ENCODE peak calls at places on chromosomes 11 and 22, in five cellular contexts. Q is K562, P is HepG2, O is SK-N-SH, N is GM12878. C is an unnamed sample. For H3K9me3, the result is how much of the 10 kb centered on the place peaks cover.

GRCh38 chr11:61345170-61345610 is 12.2 kb downstream of the TKFC start:
- DNase-seq in N (no peak), O (peak), Q (no peak), P (no peak), C (no peak)

GRCh38 chr22:44351685-44352377 is 39.1 kb upstream of the SHISAL1 start:
- DNase-seq in P (no peak), O (peak), Q (no peak), N (no peak), C (no peak)

GRCh38 chr11:2890466-2891241 is 5.1 kb upstream of the CDKN1C start:
- DNase-seq in N (no peak), P (no peak), O (no peak), Q (peak), C (no peak)

GRCh38 chr11:12841946-12842630 is 167.0 kb upstream of the RASSF10 start:
- DNase-seq in Q (peak), O (peak), P (no peak), N (no peak), C (no peak)

GRCh38 chr22:19703869-19704268 is 10.4 kb upstream of the SEPTIN5 start:
- DNase-seq in N (no peak), P (no peak), O (no peak), Q (peak), C (no peak)

GRCh38 chr11:12677131-12677530 is 2.9 kb downstream of the TEAD1 start:
- DNase-seq in O (peak), P (no peak), N (no peak), Q (no peak), C (no peak)

GRCh38 chr11:22792497-22792896 is 37.1 kb downstream of the SVIP start:
- DNase-seq in O (no peak), N (no peak), P (peak), Q (peak), C (peak)

GRCh38 chr11:68961245-68961644 is 19.5 kb downstream of the MRGPRD start:
- DNase-seq in P (no peak), Q (no peak), N (no peak), O (peak), C (no peak)

GRCh38 chr22:40401532-40401931 is 31.1 kb downstream of the SGSM3 start:
- DNase-seq in Q (no peak), P (no peak), N (no peak), O (no peak), C (no peak)

GRCh38 chr22:35215993-35216392 is 41.3 kb upstream of the HMGXB4 start:
- DNase-seq in O (no peak), N (no peak), P (no peak), Q (peak), C (no peak)

GRCh38 chr11:72573380-72573949 is 100.8 kb downstream of the PDE2A start:
- DNase-seq in Q (peak), O (peak), N (no peak), P (peak), C (peak)

GRCh38 chr22:43144949-43145348 is 1.8 kb upstream of the MCAT start:
- DNase-seq in N (no peak), P (no peak), Q (no peak), O (no peak), C (no peak)

GRCh38 chr11:43555811-43556210 is 124.7 kb upstream of the HSD17B12 start:
- DNase-seq in Q (no peak), O (no peak), N (no peak), P (no peak), C (no peak)

GRCh38 chr22:17867160-17867785 is 93.0 kb upstream of the BID start:
- DNase-seq in O (peak), P (no peak), N (no peak), Q (peak), C (no peak)

GRCh38 chr11:62540804-62541671 is 5.6 kb downstream of the AHNAK start:
- DNase-seq in P (no peak), O (no peak), Q (no peak), N (peak), C (no peak)

GRCh38 chr11:46380340-46381045 is 976 bp upstream of the MDK start:
- DNase-seq in P (peak), N (no peak), O (peak), Q (peak), C (no peak)

GRCh38 chr11:42572231-42572610 is 739.6 kb upstream of the API5 start:
- DNase-seq in N (no peak), P (no peak), Q (no peak), O (no peak), C (no peak)

GRCh38 chr11:113874096-113874919 is 1.1 kb downstream of the USP28 start:
- DNase-seq in O (no peak), N (no peak), P (no peak), Q (no peak), C (no peak)

GRCh38 chr11:12675951-12676711 is 1.9 kb downstream of the TEAD1 start:
- DNase-seq in O (peak), Q (no peak), N (no peak), P (no peak), C (no peak)

GRCh38 chr11:1437500-1437899 is 47.8 kb downstream of the BRSK2 start:
- DNase-seq in O (peak), Q (peak), N (no peak), P (peak), C (no peak)

GRCh38 chr11:111982019-111982464 is 43.2 kb upstream of the DLAT start:
- DNase-seq in O (peak), Q (peak), P (peak), N (peak), C (peak)

GRCh38 chr22:46010951-46011626 is 34.1 kb upstream of the WNT7B start:
- DNase-seq in Q (no peak), N (no peak), O (no peak), P (peak), C (no peak)

GRCh38 chr11:69027704-69028372 is 14.8 kb upstream of the MRGPRF start:
- DNase-seq in O (no peak), P (peak), N (no peak), Q (no peak), C (no peak)

GRCh38 chr22:39738746-39739145 is 154.8 kb downstream of the ENTHD1 start:
- DNase-seq in Q (no peak), P (no peak), O (no peak), N (no peak), C (no peak)

GRCh38 chr22:30150212-30150611 is 69.9 kb downstream of the HORMAD2 start:
- DNase-seq in P (no peak), Q (no peak), N (no peak), O (no peak), C (no peak)

GRCh38 chr22:41127447-41127846 is 35.1 kb downstream of the EP300 start:
- DNase-seq in N (no peak), Q (no peak), P (no peak), O (no peak), C (no peak)

GRCh38 chr22:42857845-42858481 is 890 bp upstream of the ARFGAP3 start:
- DNase-seq in P (peak), Q (no peak), N (no peak), O (no peak), C (no peak)

GRCh38 chr11:1563149-1563638 is 8.9 kb downstream of the DUSP8 start:
- DNase-seq in P (no peak), Q (no peak), O (no peak), N (no peak), C (no peak)

GRCh38 chr11:100930185-100930778 is 199.3 kb downstream of the PGR start:
- DNase-seq in N (no peak), P (peak), O (peak), Q (peak), C (peak)

GRCh38 chr11:114296190-114296978 is at the start of gene NNMT:
- DNase-seq in P (no peak), O (no peak), N (no peak), Q (peak), C (no peak)

GRCh38 chr11:71946144-71946571 is 17.3 kb downstream of the RNF121 start:
- DNase-seq in N (no peak), Q (no peak), O (no peak), P (peak), C (no peak)

GRCh38 chr22:39408807-39409206 is 9.2 kb downstream of the TAB1 start:
- DNase-seq in Q (no peak), N (no peak), O (no peak), P (no peak), C (no peak)

GRCh38 chr11:69327741-69328191 is 33.8 kb downstream of the MYEOV start:
- DNase-seq in P (no peak), O (no peak), N (no peak), Q (no peak), C (no peak)

GRCh38 chr11:32385998-32386397 is 49.3 kb downstream of the WT1 start:
- DNase-seq in N (no peak), Q (peak), O (peak), P (peak), C (peak)

GRCh38 chr11:45933131-45933821 is 10.8 kb downstream of the LARGE2 start:
- DNase-seq in P (no peak), N (no peak), Q (no peak), O (no peak), C (no peak)

GRCh38 chr11:3119141-3119821 is 45.8 kb downstream of the OSBPL5 start:
- DNase-seq in N (no peak), P (no peak), O (no peak), Q (no peak), C (no peak)

GRCh38 chr11:18457435-18457834 is 1.8 kb downstream of the LDHAL6A start:
- DNase-seq in O (peak), P (peak), N (no peak), Q (peak), C (peak)

DNA sequence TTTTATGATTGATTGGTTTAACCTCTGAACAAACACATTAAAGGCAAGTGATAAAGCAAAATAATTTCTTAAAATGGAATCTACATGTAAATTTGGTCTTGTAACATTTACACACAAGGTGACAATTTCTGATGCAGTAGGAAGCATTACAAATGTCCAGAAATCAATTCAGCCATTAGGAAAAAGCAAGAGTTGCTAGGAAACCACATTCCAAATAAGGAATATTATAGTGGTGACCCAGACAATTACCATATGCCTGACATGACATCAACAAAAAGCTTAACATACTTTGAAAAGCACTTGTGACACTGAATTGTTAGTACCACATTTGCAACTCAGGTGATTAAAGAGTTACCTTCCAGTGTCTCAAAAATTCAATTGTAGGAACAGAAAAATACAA is 252.4 kb downstream of the GUCY1A2 start:
- DNase-seq in O (no peak), P (no peak), N (no peak), Q (no peak), C (no peak)
- H3K9me3 ChIP-seq in O (under half), P (under half), N (under half), Q (under half), C (under half)

GRCh38 chr11:110829873-110830272 is 117.6 kb upstream of the ARHGAP20 start:
- DNase-seq in Q (no peak), P (no peak), N (no peak), O (no peak), C (no peak)
- TF ChIP-seq ZBTB33 in Q (no peak), P (no peak), N (no peak), O (no peak), C (no peak)

DNA sequence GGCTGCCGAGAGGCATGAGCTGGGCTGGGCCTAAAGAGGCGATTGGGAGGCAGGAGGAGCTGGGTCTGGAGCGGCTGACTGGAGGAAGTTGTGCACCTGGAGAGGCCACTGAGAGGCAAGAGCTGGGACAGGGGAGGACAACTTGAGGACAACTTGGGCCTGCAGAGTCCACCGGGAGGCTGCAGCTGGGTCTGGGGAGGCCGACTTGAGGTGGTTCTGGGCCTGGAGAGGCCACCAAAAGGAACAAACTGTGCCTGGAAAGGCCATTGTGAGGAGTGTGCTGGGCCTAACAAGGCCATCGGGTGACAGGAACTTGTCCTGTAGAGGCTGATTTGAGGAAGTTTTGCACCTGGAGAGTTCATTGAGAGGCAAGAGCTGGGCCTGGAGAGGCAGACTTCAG is 41.5 kb downstream of the OR4C45 start:
- DNase-seq in P (no peak), N (no peak), Q (no peak), O (no peak), C (no peak)
- H3K9me3 ChIP-seq in P (half or more), N (under half), Q (under half), O (under half), C (under half)

GRCh38 chr11:74710291-74710938 is 20.8 kb downstream of the CHRDL2 start:
- DNase-seq in Q (peak), N (no peak), P (no peak), O (peak), C (no peak)
- TF ChIP-seq ZBTB33 in Q (no peak), N (no peak), P (no peak), O (no peak), C (no peak)

DNA sequence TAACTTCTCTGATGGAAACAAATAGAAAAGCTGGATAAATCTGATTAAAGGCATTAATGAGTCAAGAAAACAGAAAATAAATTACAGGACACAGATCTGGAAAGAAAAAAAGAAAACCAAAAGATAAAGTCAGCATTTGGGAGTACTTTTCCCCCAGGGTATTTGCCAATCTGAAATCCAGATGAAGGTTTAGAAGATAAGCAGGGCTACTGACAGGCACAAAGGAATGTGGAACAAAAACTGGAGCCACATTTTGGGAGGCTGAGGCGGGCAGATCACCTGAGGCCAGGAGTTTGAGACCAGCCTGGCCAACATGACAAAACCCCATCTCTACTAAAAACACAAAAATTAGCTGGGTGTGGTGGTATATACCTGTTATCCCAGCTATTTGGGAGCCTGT is 57.2 kb downstream of the SBF2 start:
- DNase-seq in O (no peak), Q (no peak), P (no peak), N (no peak), C (no peak)
- H3K9me3 ChIP-seq in O (under half), Q (under half), P (under half), N (under half), C (under half)

GRCh38 chr22:25061605-25062377 is 109.3 kb downstream of the KIAA1671 start:
- DNase-seq in N (no peak), P (no peak), Q (no peak), O (no peak), C (no peak)

GRCh38 chr22:25062378-25063095 is 110.0 kb downstream of the KIAA1671 start:
- DNase-seq in Q (no peak), O (peak), P (no peak), N (no peak), C (no peak)

GRCh38 chr22:25066861-25067435 is 114.4 kb downstream of the KIAA1671 start:
- DNase-seq in O (no peak), N (no peak), Q (no peak), P (no peak), C (no peak)

GRCh38 chr22:25067851-25068421 is 115.4 kb downstream of the KIAA1671 start:
- DNase-seq in Q (no peak), O (peak), N (no peak), P (no peak), C (no peak)

GRCh38 chr22:25064894-25065560 is 112.5 kb downstream of the KIAA1671 start:
- DNase-seq in N (no peak), Q (no peak), P (no peak), O (no peak), C (no peak)
- TF ChIP-seq ZBTB33 in N (no peak), Q (no peak), P (no peak), O (no peak), C (no peak)

GRCh38 chr11:54927704-54928103 is 221.1 kb downstream of the OR4A5 start:
- DNase-seq in Q (no peak), O (no peak), P (no peak), N (no peak), C (no peak)
- H3K9me3 ChIP-seq in Q (under half), O (under half), P (half or more), N (under half), C (under half)

GRCh38 chr22:47124946-47125345 is 362.5 kb downstream of the TBC1D22A start:
- DNase-seq in P (no peak), N (no peak), Q (no peak), O (no peak), C (no peak)
- TF ChIP-seq ZBTB33 in P (no peak), N (no peak), Q (no peak), O (no peak), C (no peak)

GRCh38 chr22:48850658-48851287 is 976.9 kb downstream of the BRD1 start:
- DNase-seq in P (no peak), N (no peak), Q (no peak), O (no peak), C (no peak)

GRCh38 chr22:48853627-48854240 is 973.9 kb downstream of the BRD1 start:
- DNase-seq in Q (no peak), N (no peak), P (no peak), O (no peak), C (no peak)

GRCh38 chr22:48849963-48850657 is 977.6 kb downstream of the BRD1 start:
- DNase-seq in N (no peak), P (no peak), O (no peak), Q (no peak), C (no peak)

GRCh38 chr22:48849513-48849912 is 978.2 kb downstream of the BRD1 start:
- DNase-seq in Q (no peak), N (no peak), P (no peak), O (no peak), C (no peak)

DNA sequence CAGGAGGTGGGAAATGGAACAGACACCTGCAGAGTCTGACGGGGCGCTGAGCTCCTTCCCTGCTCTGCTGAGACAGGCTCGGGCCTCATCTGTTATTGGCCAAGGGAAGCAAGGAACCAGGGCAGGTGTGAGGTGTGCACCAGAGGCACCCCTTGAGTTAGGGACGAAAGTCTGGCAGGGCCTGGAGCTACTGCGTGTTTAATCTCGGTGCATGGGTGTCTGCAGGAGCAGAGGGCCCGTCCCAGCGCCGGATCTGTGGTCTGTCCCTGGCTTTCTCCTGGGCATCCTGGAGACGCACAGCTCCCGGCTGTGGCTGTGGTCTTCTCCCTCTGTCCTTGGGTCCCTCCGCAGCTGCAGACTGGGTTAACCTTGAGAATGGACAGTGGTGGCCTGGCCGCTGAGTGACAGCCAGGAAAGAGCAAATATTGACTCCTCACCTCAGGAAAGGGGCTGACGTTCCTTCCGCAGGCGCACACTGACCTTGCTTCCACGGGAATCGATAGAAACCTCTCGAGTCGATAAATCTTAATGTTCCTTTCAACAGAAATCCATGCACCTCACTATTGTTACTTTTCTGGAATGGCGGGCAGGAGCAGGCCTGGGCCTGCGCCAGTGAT is 975.6 kb downstream of the BRD1 start:
- DNase-seq in Q (no peak), P (peak), N (no peak), O (no peak), C (no peak)
- H3K9me3 ChIP-seq in Q (under half), P (under half), N (under half), O (under half), C (under half)